ENCODE peak calls at places on chromosomes 13 and 19, in four cellular contexts. N, P, L and B are unnamed samples.
A peak's percentile ranks its signal among the peaks of the same experiment; 100 is the strongest.

GRCh38 chr19:6070179-6071102 is 39.9 kb downstream of the RFX2 start:
- DNase-seq in N (no peak), L (no peak), P (no peak), B (no peak)

GRCh38 chr13:96091164-96091931 is 1.4 kb downstream of the HS6ST3 start:
- DNase-seq in L (no peak), N (no peak), P (peak; percentile 11), B (no peak)

GRCh38 chr13:114119196-114119595 is 13.2 kb downstream of the RASA3 start:
- DNase-seq in N (peak; percentile 81), L (peak; percentile 49), P (peak; percentile 92), B (peak; percentile 79)

GRCh38 chr13:28753208-28753892 is 34.6 kb upstream of the SLC46A3 start:
- DNase-seq in L (peak; percentile 93), N (peak; percentile 68), P (peak; percentile 98), B (peak; percentile 96)

GRCh38 chr13:82758056-82758455 is 1124.2 kb downstream of the SLITRK1 start:
- DNase-seq in L (peak; percentile 4), P (peak; percentile 41), N (no peak), B (no peak)

GRCh38 chr13:74444161-74444571 is 310.0 kb upstream of the KLF12 start:
- DNase-seq in N (no peak), P (peak; percentile 21), L (peak; percentile 84), B (peak; percentile 48)

GRCh38 chr19:3358392-3358918 is 7.9 kb upstream of the NFIC start:
- DNase-seq in N (no peak), L (no peak), P (no peak), B (no peak)

GRCh38 chr19:12365094-12365371 is 450 bp downstream of the ZNF442 start:
- DNase-seq in N (peak; percentile 28), P (peak; percentile 72), L (no peak), B (no peak)

GRCh38 chr19:33606556-33606955 is 15.2 kb upstream of the CHST8 start:
- DNase-seq in P (no peak), N (no peak), L (no peak), B (no peak)

GRCh38 chr19:47000373-47000772 is 19.3 kb upstream of the NPAS1 start:
- DNase-seq in P (no peak), L (no peak), N (no peak), B (no peak)

GRCh38 chr13:55302568-55302967 is 1838.2 kb upstream of the PRR20A start:
- DNase-seq in L (no peak), P (no peak), N (no peak), B (no peak)

GRCh38 chr13:30796132-30796832 is 60.9 kb downstream of the ALOX5AP start:
- DNase-seq in P (peak; percentile 78), N (peak; percentile 43), L (peak; percentile 77), B (peak; percentile 87)

GRCh38 chr13:22703601-22704209 is 477.1 kb upstream of the SGCG start:
- DNase-seq in P (no peak), N (peak; percentile 17), L (no peak), B (no peak)

GRCh38 chr19:14383898-14384669 is 2.8 kb downstream of the ADGRE5 start:
- DNase-seq in L (peak; percentile 50), N (peak; percentile 85), P (peak; percentile 88), B (peak; percentile 48)